ENCODE peak calls at places on chromosomes 13 and 19, in ten cellular contexts. X is WTC11, V is fibroblast of pulmonary artery, B is lung, P is GM20000, N is astrocyte of the spinal cord, M is tibial nerve, I is type B pancreatic cell, H is NB4, Y is nephron progenitor cell. J is an unnamed sample.

GRCh38 chr19:31955884-31956283 is 389.5 kb upstream of the ZNF507 start:
- DNase-seq in I (no peak), B (no peak), Y (no peak), N (no peak), P (no peak), M (no peak), V (no peak), X (no peak), H (no peak), J (no peak)

GRCh38 chr19:53881482-53882390 is at the start of gene PRKCG:
- DNase-seq in Y (peak), P (peak), B (peak), X (peak), M (no peak), I (no peak), V (no peak), H (peak), N (no peak), J (peak)

GRCh38 chr19:5308471-5309437 is 31.9 kb downstream of the PTPRS start:
- DNase-seq in Y (no peak), V (peak), B (peak), M (peak), P (no peak), I (no peak), H (peak), N (peak), X (no peak), J (no peak)

GRCh38 chr13:95707035-95707434 is 30.1 kb downstream of the DNAJC3 start:
- DNase-seq in N (no peak), H (no peak), X (no peak), M (no peak), P (no peak), Y (no peak), V (no peak), I (no peak), B (no peak), J (no peak)

GRCh38 chr13:45331981-45332830 is 8.8 kb downstream of the TPT1 start:
- DNase-seq in V (peak), H (peak), Y (no peak), I (no peak), P (no peak), M (peak), B (no peak), X (no peak), N (peak), J (no peak)

GRCh38 chr19:18113827-18114226 is 16.2 kb downstream of the MAST3 start:
- DNase-seq in Y (no peak), P (no peak), B (no peak), M (no peak), I (no peak), H (no peak), V (no peak), N (no peak), X (no peak), J (no peak)

GRCh38 chr13:99028890-99029289 is 51.0 kb upstream of the DOCK9 start:
- DNase-seq in M (no peak), V (no peak), I (no peak), H (peak), N (no peak), P (peak), X (peak), Y (no peak), B (peak), J (peak)

GRCh38 chr13:44299142-44299541 is 74.5 kb upstream of the SERP2 start:
- DNase-seq in I (no peak), V (no peak), H (no peak), B (no peak), P (no peak), M (no peak), Y (no peak), X (no peak), N (no peak), J (no peak)

GRCh38 chr19:28577666-28578065 is 635.3 kb downstream of the UQCRFS1 start:
- DNase-seq in H (no peak), N (no peak), P (no peak), I (no peak), Y (no peak), B (no peak), X (no peak), V (no peak), M (no peak), J (no peak)

GRCh38 chr13:41905600-41906254 is 55.2 kb downstream of the VWA8 start:
- DNase-seq in P (peak), V (peak), X (no peak), I (no peak), M (no peak), N (peak), B (no peak), H (peak), Y (no peak), J (no peak)

GRCh38 chr19:3642987-3643386 is 16.4 kb upstream of the CACTIN start:
- DNase-seq in B (no peak), I (no peak), P (no peak), N (no peak), M (no peak), H (no peak), X (peak), V (no peak), Y (peak), J (peak)

GRCh38 chr13:100872761-100873160 is 198.2 kb upstream of the TMTC4 start:
- DNase-seq in I (no peak), M (no peak), H (no peak), X (no peak), V (peak), B (no peak), Y (no peak), P (no peak), N (no peak), J (no peak)

GRCh38 chr19:44954649-44955499 is at the start of gene CLPTM1:
- DNase-seq in P (peak), M (peak), X (peak), N (peak), B (peak), H (peak), I (peak), Y (peak), V (peak), J (peak)

GRCh38 chr13:52980695-52981094 is 47.9 kb upstream of the OLFM4 start:
- DNase-seq in X (no peak), P (no peak), V (no peak), B (no peak), I (no peak), H (no peak), Y (no peak), M (no peak), N (no peak), J (no peak)
- TF ChIP-seq CTCF in X (no peak), P (no peak), V (no peak), B (no peak), I (no peak), H (no peak), Y (no peak), M (no peak), N (no peak), J (no peak)

GRCh38 chr19:19305066-19305465 is 15.2 kb downstream of the SUGP1 start:
- DNase-seq in Y (no peak), M (no peak), P (peak), B (no peak), H (no peak), V (no peak), I (no peak), N (no peak), X (no peak), J (no peak)
- TF ChIP-seq CTCF in Y (no peak), M (no peak), P (no peak), B (no peak), H (no peak), V (no peak), I (no peak), N (no peak), X (no peak), J (no peak)

GRCh38 chr13:52026246-52026626 is 1.7 kb downstream of the UTP14C start:
- DNase-seq in X (no peak), N (no peak), Y (no peak), I (no peak), P (no peak), M (no peak), B (no peak), H (peak), V (no peak), J (no peak)
- TF ChIP-seq CTCF in X (no peak), N (no peak), Y (no peak), I (no peak), P (no peak), M (no peak), B (no peak), H (peak), V (no peak), J (no peak)

GRCh38 chr13:87669379-87669978 is 1.7 kb upstream of the SLITRK5 start:
- DNase-seq in X (no peak), Y (no peak), B (no peak), M (no peak), H (peak), P (peak), N (peak), I (no peak), V (peak), J (peak)
- TF ChIP-seq CTCF in X (peak), Y (peak), B (no peak), M (peak), H (peak), P (peak), N (peak), I (peak), V (peak), J (peak)

DNA sequence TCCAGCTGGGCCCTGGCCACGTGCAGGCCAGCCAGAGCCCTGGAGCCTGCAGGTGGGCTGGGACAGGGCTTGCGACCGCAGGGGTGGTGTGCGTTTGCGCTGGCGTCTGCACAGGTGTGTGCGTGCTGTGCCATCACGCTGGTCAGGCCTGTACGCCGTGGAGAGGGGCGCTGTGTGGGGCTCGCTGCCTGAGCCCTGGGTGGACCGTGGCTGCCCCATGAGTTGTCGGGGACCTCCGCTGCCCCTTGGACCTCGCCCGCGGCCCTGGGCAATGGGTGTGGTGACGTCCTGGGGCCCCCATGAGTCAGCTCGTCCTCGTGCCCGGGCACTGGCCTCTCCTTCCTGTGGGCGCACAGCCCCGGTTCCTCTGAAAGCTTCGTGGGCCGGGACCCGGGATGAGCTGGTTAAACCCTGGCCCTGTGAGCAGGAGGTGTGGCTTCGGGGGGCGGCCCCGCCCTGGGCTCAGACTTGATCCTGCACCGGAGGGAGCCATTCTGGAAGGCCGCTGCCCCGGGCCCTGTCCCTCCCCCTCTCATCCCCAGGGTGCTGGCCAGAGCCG is 6.8 kb downstream of the CSNK1G2 start:
- DNase-seq in H (no peak), P (no peak), X (peak), B (no peak), N (no peak), V (no peak), Y (no peak), M (no peak), I (no peak), J (no peak)
- TF ChIP-seq CTCF in H (no peak), P (no peak), X (no peak), B (no peak), N (no peak), V (no peak), Y (no peak), M (no peak), I (no peak), J (no peak)

J was measured in activated CD8-positive, alpha-beta T cell treated with anti-CD3 and anti-CD28 coated beads for 36 hours.